ENCODE peak calls at places on chromosomes 11 and 22, in ten cellular contexts. T is AG10803, L is AG09309, A is thoracic aorta, X is GM23248, G is GM06990, B is neural progenitor cell, P is brain microvascular endothelial cell, J is fibroblast of pulmonary artery, O is MG63. I is an unnamed sample.

GRCh38 chr11:3859373-3859881 is 4.0 kb downstream of the STIM1 start:
- DNase-seq in L (no peak), X (no peak), O (no peak), G (peak), T (no peak), P (no peak), B (no peak), J (no peak), A (no peak), I (no peak)

GRCh38 chr22:27251563-27251962 is 550.0 kb downstream of the MN1 start:
- DNase-seq in J (no peak), G (no peak), L (no peak), B (no peak), O (no peak), A (no peak), T (no peak), X (no peak), P (no peak), I (no peak)

GRCh38 chr11:36333468-36333867 is 37.4 kb downstream of the PRR5L start:
- DNase-seq in J (peak), O (no peak), T (peak), X (peak), A (no peak), P (peak), B (no peak), L (no peak), G (no peak), I (no peak)

GRCh38 chr11:79708319-79708928 is 267.6 kb upstream of the TENM4 start:
- DNase-seq in L (peak), G (no peak), J (peak), P (peak), B (peak), X (peak), O (no peak), T (peak), A (no peak), I (peak)

GRCh38 chr11:8638300-8638699 is 44.2 kb downstream of the TRIM66 start:
- DNase-seq in O (no peak), G (no peak), A (no peak), X (peak), B (no peak), P (peak), L (no peak), J (peak), T (no peak), I (no peak)

GRCh38 chr11:68066742-68067141 is 27.9 kb downstream of the TCIRG1 start:
- DNase-seq in O (no peak), L (peak), P (no peak), J (no peak), B (no peak), T (peak), X (no peak), G (no peak), A (no peak), I (no peak)

GRCh38 chr11:16418698-16419097 is 62.4 kb upstream of the SOX6 start:
- DNase-seq in T (no peak), L (no peak), B (no peak), O (no peak), P (no peak), J (no peak), A (no peak), X (no peak), G (no peak), I (no peak)

GRCh38 chr11:120577624-120578363 is 66.2 kb downstream of the GRIK4 start:
- DNase-seq in T (no peak), O (no peak), L (no peak), B (no peak), A (no peak), J (no peak), P (no peak), G (no peak), X (no peak), I (no peak)

GRCh38 chr22:20751185-20751851 is 22.6 kb upstream of the SERPIND1 start:
- DNase-seq in G (no peak), P (no peak), B (peak), A (no peak), J (no peak), X (no peak), O (no peak), T (no peak), L (no peak), I (no peak)

GRCh38 chr11:116500833-116501622 is 271.8 kb downstream of the BUD13 start:
- DNase-seq in O (no peak), X (no peak), B (peak), A (no peak), P (no peak), T (no peak), L (no peak), J (no peak), G (no peak), I (no peak)

GRCh38 chr11:107563702-107564101 is 1.8 kb downstream of the ALKBH8 start:
- DNase-seq in T (peak), G (peak), X (peak), J (peak), A (no peak), B (peak), O (peak), L (no peak), P (peak), I (peak)

GRCh38 chr11:132804258-132804657 is 728.0 kb downstream of the OPCML start:
- DNase-seq in A (no peak), O (no peak), L (no peak), J (no peak), P (no peak), B (peak), G (no peak), T (no peak), X (no peak), I (no peak)

GRCh38 chr11:95255523-95256165 is 24.6 kb upstream of the SESN3 start:
- DNase-seq in A (no peak), J (no peak), T (no peak), B (peak), G (no peak), P (no peak), L (no peak), O (no peak), X (no peak), I (no peak)

GRCh38 chr11:113828186-113828585 is 47.2 kb downstream of the USP28 start:
- DNase-seq in O (no peak), A (no peak), G (no peak), B (no peak), T (no peak), X (no peak), L (no peak), P (no peak), J (no peak), I (no peak)

GRCh38 chr11:61120865-61121831 is 18.9 kb downstream of the CD5 start:
- DNase-seq in L (no peak), A (no peak), G (no peak), T (peak), B (no peak), P (no peak), O (no peak), X (peak), J (peak), I (no peak)

GRCh38 chr22:38142606-38143005 is 32.1 kb upstream of the BAIAP2L2 start:
- DNase-seq in T (no peak), P (no peak), O (no peak), A (no peak), B (no peak), X (no peak), J (no peak), L (no peak), G (no peak), I (no peak)

GRCh38 chr22:45966320-45966891 is 10.6 kb downstream of the WNT7B start:
- DNase-seq in B (no peak), A (no peak), J (no peak), O (no peak), L (no peak), G (no peak), P (no peak), X (no peak), T (no peak), I (no peak)

GRCh38 chr11:34214961-34215805 is 109.8 kb downstream of the NAT10 start:
- DNase-seq in G (no peak), T (peak), B (no peak), P (peak), A (no peak), L (no peak), X (peak), O (peak), J (no peak), I (no peak)

GRCh38 chr11:73980001-73980960 is 2.4 kb downstream of the UCP2 start:
- DNase-seq in O (no peak), J (no peak), G (peak), L (no peak), T (peak), P (no peak), X (no peak), B (no peak), A (no peak), I (no peak)

GRCh38 chr11:23509821-23510220 is 649.5 kb upstream of the CCDC179 start:
- DNase-seq in L (no peak), T (no peak), X (no peak), A (no peak), O (no peak), J (no peak), B (no peak), G (no peak), P (no peak), I (no peak)

GRCh38 chr11:109486129-109486528 is 64.1 kb downstream of the C11orf87 start:
- DNase-seq in J (no peak), X (no peak), P (no peak), A (no peak), G (no peak), T (no peak), O (no peak), B (no peak), L (no peak), I (no peak)

GRCh38 chr11:57514538-57515331 is 767 bp downstream of the SLC43A1 start:
- DNase-seq in G (peak), A (no peak), T (peak), P (peak), B (peak), O (peak), L (no peak), J (peak), X (peak), I (peak)

GRCh38 chr11:105139669-105140068 is at the start of gene CARD18:
- DNase-seq in J (no peak), T (no peak), X (no peak), L (no peak), A (no peak), O (no peak), B (no peak), P (no peak), G (no peak), I (no peak)

GRCh38 chr22:50148991-50149721 is 21.4 kb upstream of the PANX2 start:
- DNase-seq in X (peak), G (peak), L (no peak), T (peak), O (peak), P (peak), A (no peak), B (peak), J (peak), I (no peak)

GRCh38 chr11:41498726-41499125 is 39.3 kb upstream of the LRRC4C start:
- DNase-seq in O (no peak), A (no peak), P (no peak), T (no peak), J (peak), X (peak), B (no peak), L (no peak), G (no peak), I (no peak)

GRCh38 chr11:13209379-13209778 is 68.2 kb upstream of the BMAL1 start:
- DNase-seq in X (no peak), L (no peak), T (no peak), O (no peak), A (no peak), B (no peak), J (no peak), G (no peak), P (no peak), I (no peak)

GRCh38 chr11:13206086-13206640 is 71.4 kb upstream of the BMAL1 start:
- DNase-seq in G (no peak), B (no peak), P (no peak), L (no peak), A (no peak), X (no peak), T (no peak), J (no peak), O (no peak), I (no peak)

GRCh38 chr11:13207270-13207664 is 70.3 kb upstream of the BMAL1 start:
- DNase-seq in X (no peak), L (no peak), B (no peak), G (no peak), A (no peak), O (no peak), J (no peak), P (no peak), T (no peak), I (no peak)

GRCh38 chr11:13208921-13209320 is 68.7 kb upstream of the BMAL1 start:
- DNase-seq in B (no peak), L (no peak), P (no peak), O (no peak), G (no peak), J (peak), T (no peak), X (peak), A (no peak), I (no peak)

GRCh38 chr11:13207665-13208594 is 69.7 kb upstream of the BMAL1 start:
- DNase-seq in X (peak), A (no peak), G (no peak), O (no peak), P (peak), L (peak), B (no peak), J (peak), T (peak), I (peak)
- H3K4me3 ChIP-seq in X (peak), A (peak), G (no peak), O (peak), P (peak), L (peak), B (no peak), J (peak), T (peak), I (peak)

DNA sequence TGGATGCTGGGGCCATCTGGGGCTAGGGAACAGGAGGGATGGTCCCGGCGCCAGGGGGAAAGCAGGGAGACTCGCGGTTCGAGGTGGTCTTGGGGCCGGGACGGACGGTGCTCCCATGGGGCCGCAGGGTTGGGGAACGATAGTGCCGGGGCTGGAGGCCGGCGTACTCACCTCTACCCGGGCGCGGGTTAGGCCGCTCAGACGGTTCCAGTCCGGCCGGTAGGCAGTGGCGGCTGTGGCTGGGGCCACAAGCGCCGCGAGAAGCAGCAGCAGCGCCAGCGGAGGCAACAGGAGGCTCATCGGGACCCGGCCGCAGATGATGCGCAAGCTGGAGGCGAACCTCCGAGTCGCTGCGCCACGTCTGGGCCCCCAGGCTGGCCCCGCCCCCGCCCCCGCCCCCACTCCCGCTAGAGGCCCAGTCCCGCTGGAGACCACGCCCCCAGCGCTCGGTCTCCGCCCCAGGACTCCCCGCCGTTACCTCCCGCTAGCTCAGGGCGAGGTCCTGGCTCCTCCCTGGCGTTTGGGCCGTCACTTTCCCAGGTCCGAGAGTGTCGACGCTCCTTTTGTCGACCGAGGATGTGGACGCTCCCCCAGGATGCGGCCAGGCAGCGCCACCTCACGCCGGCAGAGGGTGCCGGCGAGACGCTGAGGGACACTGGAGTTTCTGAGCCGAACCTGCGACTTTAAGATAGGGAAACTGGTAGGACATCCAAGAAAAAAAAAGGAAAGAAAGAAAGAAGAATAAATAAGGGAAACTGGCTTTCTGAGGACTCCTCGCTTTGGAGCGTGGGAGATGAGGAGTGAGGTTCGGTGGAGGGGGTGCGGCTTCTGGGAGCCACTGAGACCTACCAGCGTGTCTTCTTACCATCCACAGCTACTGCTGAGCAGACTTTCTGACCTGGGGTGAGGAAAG is at the start of gene SELENOM:
- DNase-seq in O (peak), B (peak), J (peak), P (peak), X (peak), T (peak), A (peak), G (peak), L (peak), I (peak)
- H3K4me3 ChIP-seq in O (peak), B (peak), J (peak), P (peak), X (peak), T (peak), A (peak), G (peak), L (peak), I (peak)

GRCh38 chr22:42283288-42284229 is 13.1 kb upstream of the TCF20 start:
- DNase-seq in O (no peak), X (peak), P (no peak), A (no peak), J (no peak), L (no peak), T (no peak), B (peak), G (no peak), I (no peak)
- H3K4me3 ChIP-seq in O (no peak), X (peak), P (peak), A (peak), J (peak), L (peak), T (peak), B (peak), G (peak), I (no peak)

GRCh38 chr11:110710520-110711381 is 1.5 kb downstream of the ARHGAP20 start:
- DNase-seq in A (no peak), L (no peak), B (peak), P (no peak), O (peak), X (peak), G (peak), J (peak), T (no peak), I (peak)

GRCh38 chr11:110711776-110712642 is at the start of gene ARHGAP20:
- DNase-seq in G (peak), O (peak), P (peak), T (peak), J (peak), B (peak), X (peak), A (peak), L (no peak), I (peak)

GRCh38 chr11:110713469-110713776 is 1.2 kb upstream of the ARHGAP20 start:
- DNase-seq in L (no peak), J (no peak), O (no peak), G (no peak), X (no peak), P (no peak), B (no peak), T (no peak), A (no peak), I (no peak)

GRCh38 chr11:110711448-110711775 is 825 bp downstream of the ARHGAP20 start:
- DNase-seq in O (no peak), G (peak), J (no peak), T (no peak), X (no peak), A (no peak), P (no peak), L (no peak), B (no peak), I (no peak)

DNA sequence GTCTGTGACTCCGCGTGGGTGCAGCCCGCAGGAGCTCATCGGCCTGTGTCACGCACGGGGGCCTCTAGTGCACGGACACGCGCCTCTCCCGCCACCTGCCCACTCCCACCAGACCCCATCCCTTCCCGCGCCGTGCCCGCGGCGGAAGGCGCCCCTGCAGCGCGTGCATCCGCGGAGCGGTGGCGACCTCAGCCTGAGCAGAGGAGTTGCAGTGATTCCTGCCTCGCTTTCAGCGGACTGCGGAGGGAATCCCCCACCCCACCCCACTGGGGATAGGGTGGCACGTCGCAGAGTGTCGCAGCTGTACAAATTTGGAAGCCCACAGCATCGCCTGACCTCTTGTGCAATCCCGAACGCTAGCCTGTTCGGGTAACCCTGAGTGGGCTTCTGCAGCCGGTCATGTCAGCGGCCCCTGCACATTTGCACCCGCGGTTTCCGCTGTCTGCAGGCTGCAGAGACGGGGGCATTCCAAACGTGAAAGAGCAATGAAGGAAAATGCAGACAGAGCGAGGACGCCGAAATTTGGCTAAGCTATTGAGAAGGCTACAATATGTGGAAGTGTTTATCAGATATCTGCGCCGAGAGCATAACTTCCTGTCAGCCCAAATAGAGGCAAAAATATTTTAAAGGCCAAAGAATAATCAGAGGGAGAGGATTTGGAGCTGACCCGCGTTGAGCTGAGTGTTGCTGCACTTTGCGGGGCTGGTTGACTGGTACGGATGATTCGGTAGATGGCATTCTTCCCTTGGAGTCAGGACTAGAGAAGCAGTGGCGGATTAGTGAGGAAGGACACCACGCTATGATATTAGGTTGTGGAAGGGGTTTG is 619 bp upstream of the ARHGAP20 start:
- DNase-seq in T (peak), P (peak), G (no peak), X (peak), O (no peak), L (no peak), B (peak), J (peak), A (no peak), I (peak)
- H3K4me3 ChIP-seq in T (peak), P (peak), G (peak), X (peak), O (peak), L (peak), B (peak), J (peak), A (peak), I (peak)

GRCh38 chr22:39556970-39557811 is 13.4 kb upstream of the CACNA1I start:
- DNase-seq in B (peak), O (peak), X (peak), L (no peak), P (no peak), J (no peak), G (no peak), T (no peak), A (no peak), I (no peak)
- H3K4me3 ChIP-seq in B (peak), O (no peak), X (no peak), L (no peak), P (no peak), J (no peak), G (no peak), T (no peak), A (peak), I (no peak)